ENCODE peak calls at places on chromosomes 4 and X, in seven cellular contexts. One of them, this sample, is unnamed.

GRCh38 chrX:146658379-146658778 is 151.2 kb upstream of the CXorf51B start:
- DNase-seq in nephron progenitor cell: no peak
- DNase-seq in mesenteric fat pad: no peak
- DNase-seq in fibroblast of the conjunctiva: no peak
- DNase-seq in HFF-Myc: no peak
- DNase-seq in activated T-helper 1 cell treated with Interleukin-2 at 50 U/mL for 16 hours: no peak
- DNase-seq in stimulated activated CD8-positive, alpha-beta memory T cell treated with anti-CD3 and anti-CD28 coated beads, Interleukin-7, amount 100 ng/mL, for 24 hours: no peak
- DNase-seq in this sample: no peak

GRCh38 chr4:114383055-114383454 is 215.6 kb upstream of the UGT8 start:
- DNase-seq in fibroblast of the conjunctiva: no peak
- DNase-seq in HFF-Myc: no peak
- DNase-seq in nephron progenitor cell: no peak
- DNase-seq in mesenteric fat pad: no peak
- DNase-seq in activated T-helper 1 cell treated with Interleukin-2 at 50 U/mL for 16 hours: no peak
- DNase-seq in stimulated activated CD8-positive, alpha-beta memory T cell treated with anti-CD3 and anti-CD28 coated beads, Interleukin-7, amount 100 ng/mL, for 24 hours: no peak
- DNase-seq in this sample: no peak

GRCh38 chr4:1708581-1708980 is 3.5 kb downstream of the SLBP start:
- DNase-seq in mesenteric fat pad: no peak
- DNase-seq in HFF-Myc: no peak
- DNase-seq in nephron progenitor cell: no peak
- DNase-seq in stimulated activated CD8-positive, alpha-beta memory T cell treated with anti-CD3 and anti-CD28 coated beads, Interleukin-7, amount 100 ng/mL, for 24 hours: no peak
- DNase-seq in activated T-helper 1 cell treated with Interleukin-2 at 50 U/mL for 16 hours: no peak
- DNase-seq in fibroblast of the conjunctiva: no peak
- DNase-seq in this sample: no peak

GRCh38 chr4:67877086-67877485 is 6.7 kb downstream of the TMPRSS11D start:
- DNase-seq in HFF-Myc: no peak
- DNase-seq in nephron progenitor cell: no peak
- DNase-seq in stimulated activated CD8-positive, alpha-beta memory T cell treated with anti-CD3 and anti-CD28 coated beads, Interleukin-7, amount 100 ng/mL, for 24 hours: no peak
- DNase-seq in mesenteric fat pad: no peak
- DNase-seq in fibroblast of the conjunctiva: no peak
- DNase-seq in activated T-helper 1 cell treated with Interleukin-2 at 50 U/mL for 16 hours: no peak
- DNase-seq in this sample: no peak

GRCh38 chr4:106344324-106344970 is 24.1 kb downstream of the GIMD1 start:
- DNase-seq in nephron progenitor cell: no peak
- DNase-seq in HFF-Myc: no peak
- DNase-seq in mesenteric fat pad: no peak
- DNase-seq in stimulated activated CD8-positive, alpha-beta memory T cell treated with anti-CD3 and anti-CD28 coated beads, Interleukin-7, amount 100 ng/mL, for 24 hours: no peak
- DNase-seq in activated T-helper 1 cell treated with Interleukin-2 at 50 U/mL for 16 hours: no peak
- DNase-seq in fibroblast of the conjunctiva: peak
- DNase-seq in this sample: no peak

GRCh38 chr4:41550308-41550707 is 12.4 kb downstream of the LIMCH1 start:
- DNase-seq in activated T-helper 1 cell treated with Interleukin-2 at 50 U/mL for 16 hours: no peak
- DNase-seq in stimulated activated CD8-positive, alpha-beta memory T cell treated with anti-CD3 and anti-CD28 coated beads, Interleukin-7, amount 100 ng/mL, for 24 hours: no peak
- DNase-seq in fibroblast of the conjunctiva: no peak
- DNase-seq in nephron progenitor cell: no peak
- DNase-seq in mesenteric fat pad: no peak
- DNase-seq in HFF-Myc: no peak
- DNase-seq in this sample: no peak

GRCh38 chr4:186792994-186793393 is 69.3 kb upstream of the FAT1 start:
- DNase-seq in nephron progenitor cell: no peak
- DNase-seq in mesenteric fat pad: no peak
- DNase-seq in stimulated activated CD8-positive, alpha-beta memory T cell treated with anti-CD3 and anti-CD28 coated beads, Interleukin-7, amount 100 ng/mL, for 24 hours: no peak
- DNase-seq in activated T-helper 1 cell treated with Interleukin-2 at 50 U/mL for 16 hours: no peak
- DNase-seq in HFF-Myc: no peak
- DNase-seq in fibroblast of the conjunctiva: peak
- DNase-seq in this sample: no peak

GRCh38 chr4:180542445-180543100 is 1700.6 kb upstream of the TENM3 start:
- DNase-seq in activated T-helper 1 cell treated with Interleukin-2 at 50 U/mL for 16 hours: no peak
- DNase-seq in nephron progenitor cell: no peak
- DNase-seq in fibroblast of the conjunctiva: peak
- DNase-seq in mesenteric fat pad: no peak
- DNase-seq in HFF-Myc: no peak
- DNase-seq in stimulated activated CD8-positive, alpha-beta memory T cell treated with anti-CD3 and anti-CD28 coated beads, Interleukin-7, amount 100 ng/mL, for 24 hours: no peak
- DNase-seq in this sample: peak

GRCh38 chrX:18047440-18047940 is 173.2 kb downstream of the BEND2 start:
- DNase-seq in nephron progenitor cell: no peak
- DNase-seq in fibroblast of the conjunctiva: no peak
- DNase-seq in activated T-helper 1 cell treated with Interleukin-2 at 50 U/mL for 16 hours: no peak
- DNase-seq in HFF-Myc: no peak
- DNase-seq in mesenteric fat pad: no peak
- DNase-seq in stimulated activated CD8-positive, alpha-beta memory T cell treated with anti-CD3 and anti-CD28 coated beads, Interleukin-7, amount 100 ng/mL, for 24 hours: no peak
- DNase-seq in this sample: no peak

GRCh38 chr4:138972956-138973819 is 42.4 kb upstream of the NOCT start:
- DNase-seq in fibroblast of the conjunctiva: no peak
- DNase-seq in HFF-Myc: no peak
- DNase-seq in activated T-helper 1 cell treated with Interleukin-2 at 50 U/mL for 16 hours: no peak
- DNase-seq in stimulated activated CD8-positive, alpha-beta memory T cell treated with anti-CD3 and anti-CD28 coated beads, Interleukin-7, amount 100 ng/mL, for 24 hours: no peak
- DNase-seq in nephron progenitor cell: peak
- DNase-seq in mesenteric fat pad: no peak
- DNase-seq in this sample: no peak

GRCh38 chrX:69285401-69285871 is 120.2 kb upstream of the PJA1 start:
- DNase-seq in activated T-helper 1 cell treated with Interleukin-2 at 50 U/mL for 16 hours: no peak
- DNase-seq in HFF-Myc: no peak
- DNase-seq in nephron progenitor cell: no peak
- DNase-seq in mesenteric fat pad: no peak
- DNase-seq in fibroblast of the conjunctiva: no peak
- DNase-seq in stimulated activated CD8-positive, alpha-beta memory T cell treated with anti-CD3 and anti-CD28 coated beads, Interleukin-7, amount 100 ng/mL, for 24 hours: no peak
- DNase-seq in this sample: no peak

GRCh38 chrX:141928432-141928831 is 24.7 kb downstream of the MAGEC1 start:
- DNase-seq in nephron progenitor cell: no peak
- DNase-seq in stimulated activated CD8-positive, alpha-beta memory T cell treated with anti-CD3 and anti-CD28 coated beads, Interleukin-7, amount 100 ng/mL, for 24 hours: no peak
- DNase-seq in activated T-helper 1 cell treated with Interleukin-2 at 50 U/mL for 16 hours: no peak
- DNase-seq in HFF-Myc: no peak
- DNase-seq in fibroblast of the conjunctiva: no peak
- DNase-seq in mesenteric fat pad: no peak
- DNase-seq in this sample: no peak

GRCh38 chrX:46279214-46279924 is 265.9 kb downstream of the ZNF674 start:
- DNase-seq in nephron progenitor cell: no peak
- DNase-seq in mesenteric fat pad: no peak
- DNase-seq in HFF-Myc: no peak
- DNase-seq in stimulated activated CD8-positive, alpha-beta memory T cell treated with anti-CD3 and anti-CD28 coated beads, Interleukin-7, amount 100 ng/mL, for 24 hours: no peak
- DNase-seq in fibroblast of the conjunctiva: no peak
- DNase-seq in activated T-helper 1 cell treated with Interleukin-2 at 50 U/mL for 16 hours: no peak
- DNase-seq in this sample: no peak

GRCh38 chr4:3469386-3470243 is 6.5 kb downstream of the DOK7 start:
- DNase-seq in stimulated activated CD8-positive, alpha-beta memory T cell treated with anti-CD3 and anti-CD28 coated beads, Interleukin-7, amount 100 ng/mL, for 24 hours: no peak
- DNase-seq in nephron progenitor cell: peak
- DNase-seq in mesenteric fat pad: no peak
- DNase-seq in activated T-helper 1 cell treated with Interleukin-2 at 50 U/mL for 16 hours: no peak
- DNase-seq in HFF-Myc: no peak
- DNase-seq in fibroblast of the conjunctiva: no peak
- DNase-seq in this sample: no peak

GRCh38 chr4:98657531-98658286 is 702 bp downstream of the TSPAN5 start:
- DNase-seq in HFF-Myc: no peak
- DNase-seq in nephron progenitor cell: peak
- DNase-seq in activated T-helper 1 cell treated with Interleukin-2 at 50 U/mL for 16 hours: no peak
- DNase-seq in mesenteric fat pad: no peak
- DNase-seq in fibroblast of the conjunctiva: peak
- DNase-seq in stimulated activated CD8-positive, alpha-beta memory T cell treated with anti-CD3 and anti-CD28 coated beads, Interleukin-7, amount 100 ng/mL, for 24 hours: peak
- DNase-seq in this sample: no peak

GRCh38 chrX:39674771-39675553 is 422.8 kb downstream of the BCOR start:
- DNase-seq in stimulated activated CD8-positive, alpha-beta memory T cell treated with anti-CD3 and anti-CD28 coated beads, Interleukin-7, amount 100 ng/mL, for 24 hours: no peak
- DNase-seq in fibroblast of the conjunctiva: no peak
- DNase-seq in nephron progenitor cell: no peak
- DNase-seq in mesenteric fat pad: no peak
- DNase-seq in activated T-helper 1 cell treated with Interleukin-2 at 50 U/mL for 16 hours: no peak
- DNase-seq in HFF-Myc: no peak
- DNase-seq in this sample: no peak

GRCh38 chrX:10098235-10098819 is 58.4 kb upstream of the CLCN4 start:
- DNase-seq in fibroblast of the conjunctiva: no peak
- DNase-seq in stimulated activated CD8-positive, alpha-beta memory T cell treated with anti-CD3 and anti-CD28 coated beads, Interleukin-7, amount 100 ng/mL, for 24 hours: no peak
- DNase-seq in activated T-helper 1 cell treated with Interleukin-2 at 50 U/mL for 16 hours: peak
- DNase-seq in nephron progenitor cell: no peak
- DNase-seq in HFF-Myc: no peak
- DNase-seq in mesenteric fat pad: no peak
- DNase-seq in this sample: no peak

GRCh38 chr4:180617203-180617602 is 1626.0 kb upstream of the TENM3 start:
- DNase-seq in HFF-Myc: no peak
- DNase-seq in activated T-helper 1 cell treated with Interleukin-2 at 50 U/mL for 16 hours: no peak
- DNase-seq in nephron progenitor cell: no peak
- DNase-seq in mesenteric fat pad: no peak
- DNase-seq in stimulated activated CD8-positive, alpha-beta memory T cell treated with anti-CD3 and anti-CD28 coated beads, Interleukin-7, amount 100 ng/mL, for 24 hours: no peak
- DNase-seq in fibroblast of the conjunctiva: no peak
- DNase-seq in this sample: no peak

GRCh38 chrX:65697173-65697572 is 29.7 kb downstream of the MSN start:
- DNase-seq in activated T-helper 1 cell treated with Interleukin-2 at 50 U/mL for 16 hours: no peak
- DNase-seq in HFF-Myc: no peak
- DNase-seq in stimulated activated CD8-positive, alpha-beta memory T cell treated with anti-CD3 and anti-CD28 coated beads, Interleukin-7, amount 100 ng/mL, for 24 hours: no peak
- DNase-seq in fibroblast of the conjunctiva: no peak
- DNase-seq in mesenteric fat pad: no peak
- DNase-seq in nephron progenitor cell: no peak
- DNase-seq in this sample: no peak

GRCh38 chr4:102825261-102826071 is 1.9 kb downstream of the UBE2D3 start:
- DNase-seq in nephron progenitor cell: peak
- DNase-seq in HFF-Myc: peak
- DNase-seq in fibroblast of the conjunctiva: peak
- DNase-seq in stimulated activated CD8-positive, alpha-beta memory T cell treated with anti-CD3 and anti-CD28 coated beads, Interleukin-7, amount 100 ng/mL, for 24 hours: no peak
- DNase-seq in mesenteric fat pad: no peak
- DNase-seq in activated T-helper 1 cell treated with Interleukin-2 at 50 U/mL for 16 hours: no peak
- DNase-seq in this sample: no peak

GRCh38 chr4:185559913-185560281 is 24.6 kb upstream of the PDLIM3 start:
- DNase-seq in stimulated activated CD8-positive, alpha-beta memory T cell treated with anti-CD3 and anti-CD28 coated beads, Interleukin-7, amount 100 ng/mL, for 24 hours: no peak
- DNase-seq in HFF-Myc: peak
- DNase-seq in mesenteric fat pad: no peak
- DNase-seq in nephron progenitor cell: no peak
- DNase-seq in fibroblast of the conjunctiva: no peak
- DNase-seq in activated T-helper 1 cell treated with Interleukin-2 at 50 U/mL for 16 hours: no peak
- DNase-seq in this sample: peak

GRCh38 chrX:54042609-54043010 is 1.7 kb downstream of the PHF8 start:
- DNase-seq in fibroblast of the conjunctiva: peak
- DNase-seq in activated T-helper 1 cell treated with Interleukin-2 at 50 U/mL for 16 hours: peak
- DNase-seq in mesenteric fat pad: no peak
- DNase-seq in nephron progenitor cell: peak
- DNase-seq in HFF-Myc: no peak
- DNase-seq in stimulated activated CD8-positive, alpha-beta memory T cell treated with anti-CD3 and anti-CD28 coated beads, Interleukin-7, amount 100 ng/mL, for 24 hours: no peak
- DNase-seq in this sample: no peak

GRCh38 chr4:110916505-110916904 is 293.6 kb upstream of the PITX2 start:
- DNase-seq in fibroblast of the conjunctiva: no peak
- DNase-seq in mesenteric fat pad: no peak
- DNase-seq in activated T-helper 1 cell treated with Interleukin-2 at 50 U/mL for 16 hours: no peak
- DNase-seq in HFF-Myc: no peak
- DNase-seq in nephron progenitor cell: no peak
- DNase-seq in stimulated activated CD8-positive, alpha-beta memory T cell treated with anti-CD3 and anti-CD28 coated beads, Interleukin-7, amount 100 ng/mL, for 24 hours: no peak
- DNase-seq in this sample: no peak

GRCh38 chr4:26459054-26459755 is 31.1 kb downstream of the CCKAR start:
- DNase-seq in fibroblast of the conjunctiva: peak
- DNase-seq in HFF-Myc: peak
- DNase-seq in stimulated activated CD8-positive, alpha-beta memory T cell treated with anti-CD3 and anti-CD28 coated beads, Interleukin-7, amount 100 ng/mL, for 24 hours: no peak
- DNase-seq in mesenteric fat pad: no peak
- DNase-seq in activated T-helper 1 cell treated with Interleukin-2 at 50 U/mL for 16 hours: no peak
- DNase-seq in nephron progenitor cell: no peak
- DNase-seq in this sample: peak

GRCh38 chrX:42976729-42977366 is 198.9 kb upstream of the PPP1R2C start:
- DNase-seq in fibroblast of the conjunctiva: no peak
- DNase-seq in activated T-helper 1 cell treated with Interleukin-2 at 50 U/mL for 16 hours: no peak
- DNase-seq in nephron progenitor cell: no peak
- DNase-seq in mesenteric fat pad: no peak
- DNase-seq in stimulated activated CD8-positive, alpha-beta memory T cell treated with anti-CD3 and anti-CD28 coated beads, Interleukin-7, amount 100 ng/mL, for 24 hours: no peak
- DNase-seq in HFF-Myc: no peak
- DNase-seq in this sample: no peak

GRCh38 chr4:8238061-8238511 is 31.5 kb upstream of the HTRA3 start:
- DNase-seq in mesenteric fat pad: no peak
- DNase-seq in nephron progenitor cell: no peak
- DNase-seq in HFF-Myc: no peak
- DNase-seq in stimulated activated CD8-positive, alpha-beta memory T cell treated with anti-CD3 and anti-CD28 coated beads, Interleukin-7, amount 100 ng/mL, for 24 hours: no peak
- DNase-seq in activated T-helper 1 cell treated with Interleukin-2 at 50 U/mL for 16 hours: no peak
- DNase-seq in fibroblast of the conjunctiva: no peak
- DNase-seq in this sample: no peak

GRCh38 chr4:143486314-143486713 is 27.2 kb upstream of the SMARCA5 start:
- DNase-seq in stimulated activated CD8-positive, alpha-beta memory T cell treated with anti-CD3 and anti-CD28 coated beads, Interleukin-7, amount 100 ng/mL, for 24 hours: no peak
- DNase-seq in nephron progenitor cell: no peak
- DNase-seq in fibroblast of the conjunctiva: no peak
- DNase-seq in mesenteric fat pad: no peak
- DNase-seq in HFF-Myc: no peak
- DNase-seq in activated T-helper 1 cell treated with Interleukin-2 at 50 U/mL for 16 hours: no peak
- DNase-seq in this sample: no peak